ENCODE peak calls at places on chromosome X, in six cellular contexts. One of them, this sample, is unnamed. For H3K4me1, the result is how much of the 10 kb centered on the place peaks cover.

GRCh38 chrX:105738162-105738561 is 84.2 kb upstream of the NRK start:
- DNase-seq in esophagus squamous epithelium: no peak
- DNase-seq in fibroblast of lung: no peak
- DNase-seq in Peyer's patch: no peak
- DNase-seq in IMR-90: no peak
- DNase-seq in tibial nerve: no peak
- DNase-seq in this sample: no peak

GRCh38 chrX:132384301-132384700 is 104.5 kb downstream of the MBNL3 start:
- DNase-seq in esophagus squamous epithelium: no peak
- DNase-seq in fibroblast of lung: no peak
- DNase-seq in Peyer's patch: no peak
- DNase-seq in IMR-90: no peak
- DNase-seq in tibial nerve: no peak
- DNase-seq in this sample: no peak

GRCh38 chrX:9829308-9830267 is 43.4 kb downstream of the SHROOM2 start:
- DNase-seq in esophagus squamous epithelium: no peak
- DNase-seq in fibroblast of lung: peak
- DNase-seq in Peyer's patch: no peak
- DNase-seq in IMR-90: peak
- DNase-seq in tibial nerve: no peak
- DNase-seq in this sample: peak

GRCh38 chrX:109862386-109862910 is 129.4 kb upstream of the ACSL4 start:
- DNase-seq in esophagus squamous epithelium: no peak
- DNase-seq in fibroblast of lung: peak
- DNase-seq in Peyer's patch: no peak
- DNase-seq in IMR-90: no peak
- DNase-seq in tibial nerve: no peak
- DNase-seq in this sample: no peak

GRCh38 chrX:27085346-27085745 is 377.8 kb downstream of the PPP4R3C start:
- DNase-seq in esophagus squamous epithelium: no peak
- DNase-seq in fibroblast of lung: no peak
- DNase-seq in Peyer's patch: no peak
- DNase-seq in IMR-90: no peak
- DNase-seq in tibial nerve: no peak
- DNase-seq in this sample: no peak

GRCh38 chrX:24149346-24150050 is at the start of gene ZFX:
- DNase-seq in esophagus squamous epithelium: peak
- DNase-seq in fibroblast of lung: peak
- DNase-seq in Peyer's patch: peak
- DNase-seq in IMR-90: peak
- DNase-seq in tibial nerve: peak
- DNase-seq in this sample: peak

GRCh38 chrX:110222497-110223257 is 95.2 kb downstream of the AMMECR1 start:
- DNase-seq in esophagus squamous epithelium: no peak
- DNase-seq in fibroblast of lung: no peak
- DNase-seq in Peyer's patch: no peak
- DNase-seq in IMR-90: no peak
- DNase-seq in tibial nerve: no peak
- DNase-seq in this sample: no peak

GRCh38 chrX:115234220-115234557 is 293 bp upstream of the LRCH2 start:
- DNase-seq in esophagus squamous epithelium: no peak
- DNase-seq in fibroblast of lung: peak
- DNase-seq in Peyer's patch: no peak
- DNase-seq in IMR-90: no peak
- DNase-seq in tibial nerve: no peak
- DNase-seq in this sample: no peak

GRCh38 chrX:40244980-40245379 is 147.2 kb upstream of the BCOR start:
- DNase-seq in esophagus squamous epithelium: no peak
- DNase-seq in fibroblast of lung: peak
- DNase-seq in Peyer's patch: no peak
- DNase-seq in IMR-90: peak
- DNase-seq in tibial nerve: no peak
- DNase-seq in this sample: no peak

GRCh38 chrX:72348247-72348979 is 42.7 kb upstream of the CITED1 start:
- DNase-seq in esophagus squamous epithelium: no peak
- DNase-seq in fibroblast of lung: no peak
- DNase-seq in Peyer's patch: no peak
- DNase-seq in IMR-90: no peak
- DNase-seq in tibial nerve: no peak
- DNase-seq in this sample: no peak

GRCh38 chrX:39487166-39488006 is 610.4 kb downstream of the BCOR start:
- DNase-seq in esophagus squamous epithelium: no peak
- DNase-seq in fibroblast of lung: no peak
- DNase-seq in Peyer's patch: no peak
- DNase-seq in IMR-90: no peak
- DNase-seq in tibial nerve: no peak
- DNase-seq in this sample: no peak

GRCh38 chrX:109857898-109858297 is 124.8 kb upstream of the ACSL4 start:
- DNase-seq in esophagus squamous epithelium: no peak
- DNase-seq in fibroblast of lung: peak
- DNase-seq in Peyer's patch: no peak
- DNase-seq in IMR-90: peak
- DNase-seq in tibial nerve: no peak
- DNase-seq in this sample: no peak

GRCh38 chrX:16785247-16786138 is 773 bp upstream of the TXLNG start:
- DNase-seq in esophagus squamous epithelium: no peak
- DNase-seq in fibroblast of lung: no peak
- DNase-seq in Peyer's patch: peak
- DNase-seq in IMR-90: no peak
- DNase-seq in tibial nerve: no peak
- DNase-seq in this sample: peak

GRCh38 chrX:17183566-17183965 is 191.4 kb upstream of the NHS start:
- DNase-seq in esophagus squamous epithelium: no peak
- DNase-seq in fibroblast of lung: no peak
- DNase-seq in Peyer's patch: no peak
- DNase-seq in IMR-90: no peak
- DNase-seq in tibial nerve: no peak
- DNase-seq in this sample: no peak

GRCh38 chrX:66634272-66634671 is 4.6 kb downstream of the EDA2R start:
- DNase-seq in esophagus squamous epithelium: no peak
- DNase-seq in fibroblast of lung: peak
- DNase-seq in Peyer's patch: no peak
- DNase-seq in IMR-90: peak
- DNase-seq in tibial nerve: no peak
- DNase-seq in this sample: no peak

GRCh38 chrX:120377179-120377578 is 15.3 kb downstream of the ATP1B4 start:
- DNase-seq in esophagus squamous epithelium: no peak
- DNase-seq in fibroblast of lung: no peak
- DNase-seq in Peyer's patch: no peak
- DNase-seq in IMR-90: no peak
- DNase-seq in tibial nerve: no peak
- DNase-seq in this sample: no peak

GRCh38 chrX:106897259-106897658 is 5.9 kb downstream of the RIPPLY1 start:
- DNase-seq in esophagus squamous epithelium: no peak
- DNase-seq in fibroblast of lung: peak
- DNase-seq in Peyer's patch: no peak
- DNase-seq in IMR-90: peak
- DNase-seq in tibial nerve: no peak
- DNase-seq in this sample: no peak
- H3K4me1 ChIP-seq in esophagus squamous epithelium: under half
- H3K4me1 ChIP-seq in fibroblast of lung: under half
- H3K4me1 ChIP-seq in Peyer's patch: under half
- H3K4me1 ChIP-seq in IMR-90: under half
- H3K4me1 ChIP-seq in tibial nerve: under half
- H3K4me1 ChIP-seq in this sample: under half

GRCh38 chrX:29478336-29479069 is 736.9 kb upstream of the MAGEB2 start:
- DNase-seq in esophagus squamous epithelium: no peak
- DNase-seq in fibroblast of lung: peak
- DNase-seq in Peyer's patch: no peak
- DNase-seq in IMR-90: peak
- DNase-seq in tibial nerve: no peak
- DNase-seq in this sample: no peak
- TF ChIP-seq CTCF in esophagus squamous epithelium: no peak
- TF ChIP-seq CTCF in fibroblast of lung: peak
- TF ChIP-seq CTCF in Peyer's patch: peak
- TF ChIP-seq CTCF in IMR-90: peak
- TF ChIP-seq CTCF in tibial nerve: no peak
- TF ChIP-seq CTCF in this sample: no peak

DNA sequence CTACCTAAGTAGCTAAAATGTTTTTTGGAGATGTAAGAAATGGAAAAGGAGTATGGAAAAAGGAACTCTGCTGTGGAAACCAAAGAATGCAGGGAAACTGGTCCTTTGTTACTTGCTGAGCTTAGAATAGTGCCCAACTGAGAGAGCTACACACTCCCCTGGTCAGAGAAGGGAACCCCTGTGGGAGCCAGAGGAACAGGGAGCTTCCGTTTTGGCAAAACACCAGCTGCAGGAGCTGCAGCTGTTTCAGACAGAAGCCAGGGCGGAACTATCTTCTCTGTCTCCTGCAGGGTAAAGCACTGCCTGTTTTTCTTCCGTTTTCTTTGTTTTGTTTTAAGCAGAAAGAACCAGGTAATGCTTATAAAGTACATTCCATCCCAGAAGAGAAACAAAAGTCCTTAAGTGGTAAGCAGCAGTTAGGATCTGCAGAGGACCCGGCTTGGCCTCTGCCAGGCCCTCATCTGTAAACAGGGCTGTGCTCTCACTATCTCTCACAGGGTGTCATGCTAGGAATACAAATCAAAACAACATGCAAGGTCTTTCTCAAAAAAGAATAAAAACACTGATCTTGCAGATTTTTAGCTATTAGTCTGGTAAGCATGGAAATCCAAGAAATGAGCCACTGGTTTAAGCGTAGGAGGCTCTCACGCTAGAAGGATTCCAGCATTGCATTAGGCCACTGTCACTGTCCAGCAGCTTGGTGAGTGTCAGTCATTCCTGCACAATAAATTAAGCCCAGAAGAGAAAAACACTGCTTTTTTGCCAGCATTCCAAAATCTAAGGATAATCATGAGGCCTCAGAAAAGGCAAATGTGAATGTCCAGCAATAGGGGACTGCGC is 76.1 kb downstream of the CHST7 start:
- DNase-seq in esophagus squamous epithelium: no peak
- DNase-seq in fibroblast of lung: no peak
- DNase-seq in Peyer's patch: no peak
- DNase-seq in IMR-90: peak
- DNase-seq in tibial nerve: no peak
- DNase-seq in this sample: no peak
- H3K4me1 ChIP-seq in esophagus squamous epithelium: under half
- H3K4me1 ChIP-seq in fibroblast of lung: under half
- H3K4me1 ChIP-seq in Peyer's patch: under half
- H3K4me1 ChIP-seq in IMR-90: under half
- H3K4me1 ChIP-seq in tibial nerve: under half
- H3K4me1 ChIP-seq in this sample: under half

DNA sequence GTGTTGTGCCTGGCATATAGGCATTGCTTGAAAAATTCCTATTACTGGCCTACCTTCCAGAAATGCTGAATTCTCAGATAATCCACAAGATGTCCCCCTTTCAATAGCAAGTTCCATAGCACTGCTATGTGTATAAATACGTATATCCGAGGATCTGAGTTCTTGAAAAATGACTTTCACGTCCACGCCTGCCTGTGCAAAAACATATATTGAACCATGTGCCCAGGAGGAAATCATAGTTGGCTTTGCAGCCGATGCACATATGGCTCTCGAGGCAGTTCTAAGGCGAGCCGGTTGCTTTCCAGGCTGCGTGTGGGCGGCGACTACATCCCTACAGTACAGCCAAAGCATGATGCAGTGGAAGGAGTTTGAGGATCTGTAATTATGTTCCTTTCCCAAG is 55.4 kb upstream of the ESX1 start:
- DNase-seq in esophagus squamous epithelium: no peak
- DNase-seq in fibroblast of lung: peak
- DNase-seq in Peyer's patch: no peak
- DNase-seq in IMR-90: peak
- DNase-seq in tibial nerve: no peak
- DNase-seq in this sample: no peak
- TF ChIP-seq CTCF in esophagus squamous epithelium: no peak
- TF ChIP-seq CTCF in fibroblast of lung: peak
- TF ChIP-seq CTCF in Peyer's patch: peak
- TF ChIP-seq CTCF in IMR-90: peak
- TF ChIP-seq CTCF in tibial nerve: no peak
- TF ChIP-seq CTCF in this sample: peak